ENCODE peak calls at places on chromosome 22, in six cellular contexts. K is esophagus muscularis mucosa, D is mesothelial cell of epicardium, C is H4, G is DMS153, S is left cardiac atrium. X is an unnamed sample.

GRCh38 chr22:44455151-44455962 is 42.7 kb downstream of the RTL6 start:
- DNase-seq in K (peak), D (no peak), C (no peak), G (peak), S (no peak), X (no peak)

GRCh38 chr22:46086577-46087335 is 63.6 kb upstream of the PPARA start:
- DNase-seq in K (no peak), D (no peak), C (no peak), G (no peak), S (peak), X (no peak)

GRCh38 chr22:32650553-32651345 is 150.8 kb upstream of the TIMP3 start:
- DNase-seq in K (no peak), D (no peak), C (peak), G (no peak), S (no peak), X (no peak)

GRCh38 chr22:29445508-29445907 is 7.1 kb downstream of the RFPL1 start:
- DNase-seq in K (no peak), D (no peak), C (no peak), G (no peak), S (no peak), X (no peak)

GRCh38 chr22:42648368-42649260 is 578 bp downstream of the CYB5R3 start:
- DNase-seq in K (no peak), D (no peak), C (no peak), G (no peak), S (peak), X (no peak)

GRCh38 chr22:19085233-19086043 is 36.8 kb downstream of the DGCR2 start:
- DNase-seq in K (no peak), D (no peak), C (peak), G (no peak), S (no peak), X (no peak)

GRCh38 chr22:25884121-25884520 is 142.1 kb downstream of the MYO18B start:
- DNase-seq in K (no peak), D (no peak), C (no peak), G (no peak), S (no peak), X (no peak)

GRCh38 chr22:50621948-50622722 is 5.8 kb downstream of the ARSA start:
- DNase-seq in K (no peak), D (no peak), C (no peak), G (peak), S (no peak), X (no peak)

GRCh38 chr22:40345271-40345670 is 1.0 kb upstream of the ADSL start:
- DNase-seq in K (no peak), D (no peak), C (peak), G (no peak), S (no peak), X (no peak)

GRCh38 chr22:46044718-46045458 is 67.9 kb upstream of the WNT7B start:
- DNase-seq in K (no peak), D (no peak), C (no peak), G (no peak), S (peak), X (peak)

GRCh38 chr22:29720824-29721323 is 1.1 kb downstream of the CABP7 start:
- DNase-seq in K (no peak), D (no peak), C (no peak), G (no peak), S (no peak), X (no peak)

GRCh38 chr22:43185860-43186261 is 1.1 kb downstream of the TTLL12 start:
- DNase-seq in K (no peak), D (no peak), C (no peak), G (no peak), S (peak), X (no peak)

GRCh38 chr22:17057959-17058814 is 26.6 kb upstream of the IL17RA start:
- DNase-seq in K (peak), D (no peak), C (peak), G (peak), S (peak), X (peak)

GRCh38 chr22:41780714-41781507 is 19.6 kb upstream of the CCDC134 start:
- DNase-seq in K (no peak), D (no peak), C (peak), G (no peak), S (peak), X (no peak)

GRCh38 chr22:23705358-23705757 is 14.5 kb downstream of the RGL4 start:
- DNase-seq in K (no peak), D (no peak), C (no peak), G (no peak), S (no peak), X (no peak)

GRCh38 chr22:39197578-39197977 is 45.1 kb upstream of the CBX7 start:
- DNase-seq in K (no peak), D (no peak), C (no peak), G (no peak), S (no peak), X (no peak)

GRCh38 chr22:39234867-39235687 is 9.7 kb downstream of the PDGFB start:
- DNase-seq in K (no peak), D (no peak), C (no peak), G (peak), S (peak), X (no peak)

GRCh38 chr22:46609724-46610161 is 10.4 kb upstream of the GRAMD4 start:
- DNase-seq in K (no peak), D (no peak), C (no peak), G (no peak), S (no peak), X (no peak)

GRCh38 chr22:49433717-49434611 is 393.7 kb downstream of the BRD1 start:
- DNase-seq in K (no peak), D (no peak), C (no peak), G (peak), S (no peak), X (no peak)

GRCh38 chr22:20319041-20319744 is 667 bp downstream of the DGCR6L start:
- DNase-seq in K (peak), D (no peak), C (peak), G (no peak), S (peak), X (no peak)

GRCh38 chr22:45334528-45334927 is 24.8 kb downstream of the FAM118A start:
- DNase-seq in K (no peak), D (no peak), C (no peak), G (no peak), S (no peak), X (no peak)

GRCh38 chr22:46317646-46318045 is 17.9 kb upstream of the TRMU start:
- DNase-seq in K (no peak), D (no peak), C (no peak), G (no peak), S (peak), X (no peak)

GRCh38 chr22:42111798-42112197 is 18.8 kb downstream of the CYP2D6 start:
- DNase-seq in K (no peak), D (no peak), C (no peak), G (no peak), S (no peak), X (no peak)

GRCh38 chr22:47748887-47749286 is 986.4 kb downstream of the TBC1D22A start:
- DNase-seq in K (peak), D (no peak), C (no peak), G (no peak), S (no peak), X (no peak)

GRCh38 chr22:40334060-40334459 is 12.2 kb upstream of the ADSL start:
- DNase-seq in K (no peak), D (no peak), C (no peak), G (no peak), S (no peak), X (no peak)